ENCODE peak calls at places on chromosomes 3 and 15, in nine cellular contexts. H, X, O, J, P, T, F, L and U are unnamed samples.

GRCh38 chr3:57538465-57538864 is 5.7 kb downstream of the DNAH12 start:
- DNase-seq in H (no peak), X (no peak), O (no peak), J (no peak), P (no peak), T (no peak), F (no peak), L (no peak), U (no peak)

GRCh38 chr3:13069495-13069894 is 3.7 kb downstream of the IQSEC1 start:
- DNase-seq in H (no peak), X (no peak), O (no peak), J (no peak), P (no peak), T (no peak), F (peak; percentile 16), L (no peak), U (no peak)

GRCh38 chr3:60140160-60140559 is 1090.3 kb upstream of the CFAP20DC start:
- DNase-seq in H (no peak), X (no peak), O (no peak), J (no peak), P (no peak), T (no peak), F (no peak), L (no peak), U (no peak)

GRCh38 chr3:134334231-134334900 is 39.9 kb downstream of the AMOTL2 start:
- DNase-seq in H (no peak), X (no peak), O (peak; percentile 61), J (peak; percentile 35), P (no peak), T (no peak), F (no peak), L (peak; percentile 88), U (no peak)

GRCh38 chr3:161770532-161771386 is 274.2 kb downstream of the OTOL1 start:
- DNase-seq in H (no peak), X (no peak), O (peak; percentile 40), J (no peak), P (no peak), T (no peak), F (no peak), L (peak; percentile 2), U (no peak)

GRCh38 chr3:18058666-18059065 is 316.2 kb upstream of the TBC1D5 start:
- DNase-seq in H (no peak), X (no peak), O (no peak), J (no peak), P (no peak), T (no peak), F (no peak), L (no peak), U (no peak)

GRCh38 chr3:187725653-187726370 is 19.5 kb downstream of the BCL6 start:
- DNase-seq in H (no peak), X (no peak), O (peak; percentile 66), J (no peak), P (no peak), T (no peak), F (no peak), L (no peak), U (no peak)

GRCh38 chr15:56491110-56491722 is 26.3 kb upstream of the MNS1 start:
- DNase-seq in H (peak; percentile 84), X (no peak), O (peak; percentile 86), J (peak; percentile 49), P (peak; percentile 61), T (no peak), F (peak; percentile 25), L (peak; percentile 85), U (peak; percentile 52)

GRCh38 chr3:44920081-44920480 is 45.7 kb downstream of the TGM4 start:
- DNase-seq in H (no peak), X (no peak), O (peak; percentile 52), J (no peak), P (no peak), T (no peak), F (no peak), L (no peak), U (no peak)

GRCh38 chr3:81888822-81889557 is 127.5 kb upstream of the GBE1 start:
- DNase-seq in H (no peak), X (no peak), O (peak; percentile 50), J (no peak), P (no peak), T (no peak), F (no peak), L (peak; percentile 6), U (no peak)